ENCODE peak calls at places on chromosomes 1 and 21, in seven cellular contexts. Y is IMR-90, G is A549, M is HepG2, N is GM12878, O is H1, Q is K562. V is an unnamed sample.

GRCh38 chr1:165645654-165646366 is 14.8 kb downstream of the MGST3 start:
- DNase-seq in Q (peak), N (no peak), Y (no peak), O (no peak), M (peak), G (peak), V (no peak)

GRCh38 chr1:63615809-63616420 is 22.7 kb downstream of the PGM1 start:
- DNase-seq in M (peak), G (peak), Y (peak), O (peak), Q (peak), N (peak), V (peak)

GRCh38 chr1:147539122-147539575 is 2.2 kb upstream of the BCL9 start:
- DNase-seq in G (peak), Q (peak), Y (peak), O (no peak), N (no peak), M (peak), V (no peak)

GRCh38 chr1:15063346-15063745 is 90.2 kb upstream of the TMEM51 start:
- DNase-seq in N (no peak), Q (no peak), O (no peak), M (no peak), G (no peak), Y (no peak), V (no peak)

GRCh38 chr1:212396638-212397037 is 18.0 kb downstream of the PACC1 start:
- DNase-seq in O (no peak), Q (no peak), N (no peak), Y (no peak), M (no peak), G (no peak), V (no peak)

GRCh38 chr1:230280906-230281413 is 145.2 kb downstream of the PGBD5 start:
- DNase-seq in O (no peak), N (no peak), G (no peak), Y (no peak), M (no peak), Q (no peak), V (no peak)

GRCh38 chr1:97304366-97304765 is 582.8 kb downstream of the PTBP2 start:
- DNase-seq in G (no peak), N (no peak), Y (no peak), Q (no peak), M (no peak), O (no peak), V (no peak)

GRCh38 chr1:26034504-26035202 is 11.3 kb downstream of the SLC30A2 start:
- DNase-seq in G (peak), M (no peak), Q (no peak), O (no peak), N (no peak), Y (no peak), V (peak)

GRCh38 chr1:61204528-61204927 is 122.2 kb downstream of the NFIA start:
- DNase-seq in G (no peak), O (no peak), Q (peak), Y (no peak), N (no peak), M (no peak), V (no peak)

GRCh38 chr21:28783641-28784185 is 209.0 kb downstream of the LTN1 start:
- DNase-seq in Y (no peak), Q (no peak), O (no peak), N (no peak), M (no peak), G (no peak), V (no peak)

GRCh38 chr1:110765640-110766335 is 91.0 kb upstream of the KCNA3 start:
- DNase-seq in O (no peak), M (peak), N (no peak), G (peak), Q (peak), Y (peak), V (peak)

GRCh38 chr21:34372321-34372720 is 3.0 kb upstream of the SMIM11 start:
- DNase-seq in M (peak), O (peak), Q (no peak), N (no peak), G (no peak), Y (no peak), V (no peak)

GRCh38 chr21:15667010-15667409 is 62.8 kb upstream of the USP25 start:
- DNase-seq in Y (peak), M (no peak), G (no peak), N (no peak), O (no peak), Q (no peak), V (no peak)

GRCh38 chr1:38028105-38028591 is 15.6 kb downstream of the UTP11 start:
- DNase-seq in G (no peak), Y (no peak), N (peak), O (no peak), Q (no peak), M (no peak), V (no peak)

GRCh38 chr21:35025206-35026152 is 23.6 kb downstream of the RUNX1 start:
- DNase-seq in O (no peak), G (no peak), M (no peak), N (no peak), Q (no peak), Y (no peak), V (no peak)

GRCh38 chr1:154793674-154794073 is 76.4 kb downstream of the KCNN3 start:
- DNase-seq in Q (no peak), N (no peak), O (no peak), M (no peak), G (no peak), Y (no peak), V (no peak)

GRCh38 chr1:14674030-14674429 is 75.5 kb downstream of the KAZN start:
- DNase-seq in G (no peak), Q (no peak), O (no peak), N (no peak), M (no peak), Y (no peak), V (no peak)

GRCh38 chr1:9244501-9245229 is 10.1 kb downstream of the H6PD start:
- DNase-seq in O (no peak), G (no peak), M (no peak), Q (no peak), Y (no peak), N (no peak), V (no peak)

GRCh38 chr1:83845437-83846071 is 153.4 kb downstream of the TTLL7 start:
- DNase-seq in M (peak), N (no peak), G (no peak), Y (no peak), O (no peak), Q (no peak), V (no peak)

GRCh38 chr1:158177705-158178450 is 2.8 kb upstream of the CD1D start:
- DNase-seq in O (peak), Q (peak), N (no peak), G (peak), Y (peak), M (no peak), V (peak)

GRCh38 chr1:247331526-247332214 is at the start of gene ZNF496:
- DNase-seq in O (peak), Q (peak), G (peak), M (peak), N (no peak), Y (peak), V (peak)

GRCh38 chr1:91736146-91736998 is 149.6 kb downstream of the TGFBR3 start:
- DNase-seq in Q (no peak), N (no peak), Y (peak), O (no peak), M (peak), G (no peak), V (no peak)
- TF ChIP-seq RAD21 in Q (no peak), N (no peak), Y (no peak), O (no peak), M (no peak), G (no peak), V (no peak)

DNA sequence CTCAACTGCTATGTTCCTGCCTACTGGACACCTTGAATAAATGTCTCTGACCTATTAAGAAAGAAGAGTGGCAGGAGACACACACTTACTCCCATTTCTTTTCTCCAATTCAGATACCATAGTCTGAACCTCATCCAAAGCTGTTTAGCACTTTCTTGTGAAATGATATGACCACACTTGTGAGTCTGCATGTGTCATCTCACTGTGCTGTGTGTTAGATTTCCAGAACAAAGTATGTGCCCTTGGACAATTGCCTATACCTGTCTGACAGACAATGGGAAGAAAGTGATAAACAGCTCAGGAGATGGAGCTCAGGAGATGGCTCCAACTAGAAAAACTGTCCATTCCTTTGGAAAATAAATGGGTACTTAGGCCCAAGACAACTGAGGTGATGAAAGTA is 48.4 kb downstream of the USP48 start:
- DNase-seq in O (no peak), N (no peak), G (no peak), Y (peak), M (no peak), Q (no peak), V (no peak)
- TF ChIP-seq USF2 in O (no peak), N (no peak), G (no peak), Y (no peak), M (no peak), Q (no peak), V (no peak)

DNA sequence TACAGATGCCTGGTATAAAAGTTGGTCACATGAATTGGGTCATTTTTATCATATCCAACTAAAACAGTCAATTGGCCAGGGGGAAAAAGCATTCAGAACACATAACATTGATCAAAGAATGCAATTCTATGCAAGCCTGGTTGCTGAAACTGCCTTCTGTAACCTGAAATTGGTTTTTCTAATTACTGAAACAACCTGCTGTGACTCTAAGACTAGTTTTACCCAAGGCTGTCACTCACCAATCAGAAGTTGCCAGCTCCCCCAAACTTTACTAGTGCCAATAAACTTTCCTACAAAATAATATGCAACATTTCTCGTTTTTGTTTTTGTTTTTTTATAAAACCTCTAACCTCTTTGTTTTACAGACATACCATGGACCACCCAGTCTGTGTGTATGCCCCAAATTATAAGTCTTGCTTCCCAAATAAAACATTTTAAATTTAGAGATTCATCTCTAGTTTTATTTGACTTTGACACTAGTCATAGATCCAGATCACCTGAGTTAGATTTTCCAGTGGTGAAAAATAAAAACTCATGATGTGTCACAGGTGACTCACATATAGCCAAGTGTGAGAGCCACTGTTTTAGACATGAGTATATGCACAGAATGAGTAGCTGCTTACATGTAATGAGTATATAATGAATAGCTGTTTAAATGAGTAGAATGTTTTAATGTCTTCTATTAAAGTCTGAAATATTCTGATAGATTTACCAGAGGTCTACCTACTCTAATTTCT is 64.2 kb upstream of the CR2 start:
- DNase-seq in Y (peak), M (no peak), O (no peak), G (peak), Q (no peak), N (no peak), V (no peak)
- TF ChIP-seq RAD21 in Y (no peak), M (no peak), O (no peak), G (no peak), Q (no peak), N (no peak), V (no peak)

GRCh38 chr21:17560377-17560776 is 47.5 kb downstream of the CXADR start:
- DNase-seq in G (no peak), N (no peak), O (no peak), Y (peak), Q (no peak), M (no peak), V (no peak)

GRCh38 chr21:17554120-17554519 is 41.3 kb downstream of the CXADR start:
- DNase-seq in Q (no peak), G (no peak), N (no peak), O (no peak), Y (no peak), M (no peak), V (no peak)

GRCh38 chr21:17552410-17552809 is 39.6 kb downstream of the CXADR start:
- DNase-seq in N (no peak), O (no peak), G (no peak), Y (no peak), M (no peak), Q (no peak), V (no peak)

GRCh38 chr21:17550671-17551308 is 37.9 kb downstream of the CXADR start:
- DNase-seq in G (no peak), Y (no peak), O (no peak), M (no peak), N (no peak), Q (no peak), V (no peak)

DNA sequence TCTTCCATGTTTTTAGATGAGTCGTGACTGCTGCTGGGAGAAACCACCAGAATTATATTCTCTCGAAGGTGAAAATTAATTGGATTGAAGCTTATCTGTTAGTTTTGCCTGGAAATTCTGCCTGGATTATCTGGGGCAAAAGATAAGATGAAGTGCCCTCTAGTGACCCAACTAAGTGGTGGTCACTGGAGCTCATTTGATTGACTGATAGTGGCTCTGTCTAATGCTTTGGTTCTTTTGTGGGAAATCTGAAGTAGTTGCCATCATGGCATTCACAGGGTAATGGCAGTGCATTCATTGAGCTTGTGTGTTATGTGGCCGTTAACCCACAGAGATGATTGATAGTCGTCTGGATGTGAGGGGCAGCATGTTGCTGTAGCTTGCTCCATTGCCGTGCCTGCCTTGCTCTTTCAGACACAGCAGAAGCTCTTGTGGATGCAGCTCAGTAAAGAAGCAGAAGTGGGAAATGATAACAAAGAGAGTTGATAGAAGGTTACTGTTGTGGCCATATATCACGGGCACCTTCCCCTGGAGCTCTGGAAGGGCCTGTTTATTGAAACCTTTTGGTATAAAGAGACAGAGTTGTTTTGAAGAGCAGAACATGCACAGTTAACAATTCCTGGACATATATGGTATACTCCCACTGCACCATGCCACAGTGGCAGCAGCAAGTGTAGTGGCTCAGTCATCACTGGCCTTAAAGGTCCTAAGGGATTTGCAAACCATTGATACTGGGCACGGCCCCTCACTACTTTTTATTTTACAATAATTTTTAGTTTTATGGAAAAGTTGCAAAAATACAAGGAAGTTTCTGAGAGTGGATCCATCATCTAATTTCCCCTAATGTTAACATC is 42.0 kb downstream of the CXADR start:
- DNase-seq in M (peak), Y (peak), Q (no peak), O (no peak), G (peak), N (no peak), V (peak)
- TF ChIP-seq USF2 in M (no peak), Y (no peak), Q (no peak), O (no peak), G (no peak), N (no peak), V (no peak)

GRCh38 chr1:223363057-223363855 is 720 bp downstream of the SUSD4 start:
- DNase-seq in O (peak), Y (peak), N (no peak), M (no peak), G (peak), Q (peak), V (peak)
- TF ChIP-seq RAD21 in O (no peak), Y (no peak), N (no peak), M (no peak), G (no peak), Q (no peak), V (no peak)

DNA sequence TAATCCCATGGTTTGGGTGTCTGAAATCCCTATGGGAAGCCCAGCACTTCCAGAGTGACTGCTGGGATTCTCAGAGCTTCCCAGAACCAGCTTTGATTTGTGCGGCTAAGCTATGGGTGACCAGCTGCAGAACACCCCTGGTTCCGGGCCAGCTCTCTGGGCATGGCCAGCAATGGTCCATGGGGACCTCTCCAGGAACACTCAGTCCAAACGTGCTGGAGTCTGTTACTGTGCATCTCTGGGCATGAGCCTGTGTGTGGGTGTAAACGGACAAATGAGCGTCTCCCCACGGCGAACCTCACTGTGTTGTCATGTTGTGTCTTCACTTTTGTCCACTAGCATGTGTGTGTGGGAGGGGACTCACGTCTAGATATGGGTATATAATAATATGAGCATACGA is 54.4 kb downstream of the MAB21L3 start:
- DNase-seq in M (no peak), Q (no peak), N (no peak), O (no peak), Y (no peak), G (no peak), V (no peak)
- TF ChIP-seq USF2 in M (no peak), Q (no peak), N (no peak), O (no peak), Y (no peak), G (no peak), V (no peak)

GRCh38 chr21:37153193-37153934 is 80.3 kb downstream of the TTC3 start:
- DNase-seq in G (no peak), O (no peak), M (peak), Q (no peak), Y (peak), N (no peak), V (no peak)
- TF ChIP-seq RAD21 in G (no peak), O (no peak), M (no peak), Q (no peak), Y (no peak), N (no peak), V (no peak)

DNA sequence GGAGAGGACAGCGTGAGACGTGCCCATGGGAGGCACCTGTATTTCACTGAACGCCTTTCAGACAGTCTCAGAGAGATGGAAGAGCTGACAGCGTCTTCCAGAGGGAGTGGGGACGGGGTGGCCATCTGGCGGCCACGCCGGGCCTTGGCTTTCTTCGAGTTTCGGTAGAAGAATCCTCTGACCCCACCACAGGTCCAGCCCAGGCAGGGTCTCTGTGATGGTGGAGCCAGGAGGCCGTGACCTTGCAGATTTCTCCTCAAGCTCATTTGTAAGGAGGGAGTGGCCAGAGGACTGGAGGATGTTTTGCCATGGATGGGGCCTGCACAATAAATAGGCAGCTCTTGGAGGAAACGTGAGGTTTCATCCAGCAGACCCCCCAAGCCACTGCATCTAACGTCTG is 47.5 kb upstream of the ADARB1 start:
- DNase-seq in O (peak), M (no peak), Y (no peak), Q (no peak), G (no peak), N (no peak), V (peak)
- TF ChIP-seq USF2 in O (no peak), M (no peak), Y (no peak), Q (no peak), G (no peak), N (no peak), V (no peak)

GRCh38 chr1:22972760-22973159 is at the start of gene LACTBL1:
- DNase-seq in Y (no peak), G (no peak), Q (no peak), O (no peak), M (no peak), N (no peak), V (no peak)

GRCh38 chr1:22972063-22972405 is 632 bp downstream of the LACTBL1 start:
- DNase-seq in N (no peak), M (no peak), O (no peak), Q (no peak), G (no peak), Y (no peak), V (no peak)

GRCh38 chr1:22969224-22969829 is 3.3 kb downstream of the LACTBL1 start:
- DNase-seq in O (no peak), M (no peak), Q (no peak), Y (peak), G (no peak), N (no peak), V (peak)

GRCh38 chr1:22970096-22970495 is 2.6 kb downstream of the LACTBL1 start:
- DNase-seq in G (no peak), M (no peak), O (no peak), Q (no peak), Y (no peak), N (no peak), V (no peak)

DNA sequence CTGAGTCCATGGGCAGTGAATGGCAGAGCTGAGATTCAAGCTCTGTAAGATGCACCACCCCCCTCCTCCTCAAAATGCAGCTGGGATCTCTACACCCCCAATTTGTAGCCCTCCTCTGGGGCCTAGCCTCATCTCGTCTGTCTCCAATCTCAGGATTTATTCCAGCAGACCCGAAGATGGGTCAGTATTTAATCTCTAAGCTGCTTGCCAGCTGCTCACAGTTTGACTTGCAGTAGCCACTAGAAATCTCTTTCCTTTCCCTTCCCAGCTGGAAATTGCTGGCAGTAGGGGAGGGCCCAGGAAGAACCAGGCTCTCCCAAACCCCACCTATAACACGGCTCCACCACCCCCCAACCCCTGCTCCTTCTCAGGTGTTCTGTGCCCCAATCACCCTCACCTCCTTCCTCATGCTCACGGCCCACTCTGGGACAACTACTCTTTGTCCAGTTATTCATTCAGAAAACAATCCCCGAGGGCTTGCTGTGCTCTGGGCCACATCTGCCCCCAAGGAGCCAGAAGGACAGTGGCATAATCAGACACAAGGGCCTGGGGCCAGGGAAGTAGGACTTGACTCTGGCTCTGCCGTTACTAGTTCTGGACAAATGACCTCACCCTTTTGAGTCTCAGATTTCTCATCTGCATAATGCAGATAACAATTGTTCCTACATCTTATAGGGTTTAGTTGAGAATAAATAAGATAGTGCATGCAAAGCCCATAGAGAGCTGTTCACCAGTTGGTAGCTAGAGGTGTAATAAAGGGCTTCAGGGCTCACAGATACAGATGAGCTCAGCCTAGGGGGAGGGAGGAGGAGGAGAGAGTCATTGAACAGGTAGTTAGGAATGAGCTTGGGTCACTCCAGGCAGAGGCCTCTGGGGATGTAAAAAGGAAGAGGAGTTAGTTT is 1.3 kb downstream of the LACTBL1 start:
- DNase-seq in O (no peak), N (no peak), Y (peak), M (no peak), Q (no peak), G (no peak), V (no peak)
- TF ChIP-seq RAD21 in O (no peak), N (no peak), Y (no peak), M (no peak), Q (no peak), G (no peak), V (no peak)

V was measured in SK-N-SH.